ENCODE peak calls at places on chromosomes 5 and 9, in six cellular contexts. A is CD8-positive, alpha-beta memory T cell; G is mammary epithelial cell; P is tibial artery; E is A549; Z is CD8-positive, alpha-beta T cell. O is an unnamed sample. For H3K4me1, the result is how much of the 10 kb centered on the place peaks cover.

GRCh38 chr5:33120671-33121070 is 320.1 kb upstream of the TARS1 start:
- DNase-seq in P (no peak), A (no peak), Z (no peak), G (no peak), E (no peak), O (no peak)

GRCh38 chr9:126532489-126532888 is 81.2 kb upstream of the LMX1B start:
- DNase-seq in Z (no peak), P (no peak), G (no peak), E (no peak), A (no peak), O (no peak)

GRCh38 chr5:136034492-136034891 is 5.7 kb downstream of the TGFBI start:
- DNase-seq in A (no peak), Z (no peak), G (no peak), E (no peak), P (peak), O (no peak)

GRCh38 chr9:68702493-68702892 is 2.5 kb upstream of the PIP5K1B start:
- DNase-seq in G (no peak), Z (no peak), E (no peak), A (no peak), P (no peak), O (no peak)

GRCh38 chr9:97559111-97559514 is 57.6 kb downstream of the TMOD1 start:
- DNase-seq in G (peak), A (no peak), E (no peak), Z (no peak), P (no peak), O (no peak)

GRCh38 chr9:33287087-33287490 is 3.2 kb upstream of the NFX1 start:
- DNase-seq in Z (no peak), A (no peak), G (peak), E (peak), P (peak), O (no peak)

GRCh38 chr5:139665626-139666025 is 17.5 kb downstream of the CXXC5 start:
- DNase-seq in P (no peak), E (no peak), Z (no peak), A (no peak), G (no peak), O (no peak)

GRCh38 chr9:127776195-127776918 is 2.1 kb downstream of the SH2D3C start:
- DNase-seq in A (peak), G (no peak), E (no peak), P (no peak), Z (peak), O (no peak)

GRCh38 chr5:81313278-81313677 is 11.9 kb downstream of the ZCCHC9 start:
- DNase-seq in E (no peak), A (no peak), Z (no peak), G (no peak), P (no peak), O (no peak)

GRCh38 chr5:77851229-77852067 is 75.3 kb upstream of the TBCA start:
- DNase-seq in E (no peak), Z (no peak), P (no peak), G (no peak), A (no peak), O (no peak)

GRCh38 chr5:131212471-131213021 is 41.8 kb downstream of the LYRM7 start:
- DNase-seq in P (no peak), E (no peak), A (no peak), Z (no peak), G (no peak), O (no peak)

GRCh38 chr9:2132484-2133082 is 117.4 kb downstream of the SMARCA2 start:
- DNase-seq in A (no peak), G (no peak), Z (no peak), P (no peak), E (peak), O (no peak)
- H3K4me1 ChIP-seq in A (under half), G (under half), Z (under half), P (under half), E (under half), O (under half)

GRCh38 chr9:121350993-121351561 is 19.0 kb downstream of the STOM start:
- DNase-seq in Z (no peak), P (peak), E (peak), G (peak), A (no peak), O (no peak)
- H3K4me1 ChIP-seq in Z (under half), P (half or more), E (under half), G (under half), A (half or more), O (under half)

GRCh38 chr9:130186051-130186450 is 13.8 kb downstream of the NCS1 start:
- DNase-seq in Z (no peak), A (no peak), E (no peak), G (no peak), P (no peak), O (no peak)
- H3K4me1 ChIP-seq in Z (under half), A (under half), E (under half), G (under half), P (half or more), O (half or more)

GRCh38 chr9:101478906-101479305 is 43.3 kb upstream of the ALDOB start:
- DNase-seq in P (no peak), E (no peak), A (no peak), Z (no peak), G (no peak), O (no peak)
- H3K4me1 ChIP-seq in P (under half), E (under half), A (under half), Z (under half), G (under half), O (under half)

DNA sequence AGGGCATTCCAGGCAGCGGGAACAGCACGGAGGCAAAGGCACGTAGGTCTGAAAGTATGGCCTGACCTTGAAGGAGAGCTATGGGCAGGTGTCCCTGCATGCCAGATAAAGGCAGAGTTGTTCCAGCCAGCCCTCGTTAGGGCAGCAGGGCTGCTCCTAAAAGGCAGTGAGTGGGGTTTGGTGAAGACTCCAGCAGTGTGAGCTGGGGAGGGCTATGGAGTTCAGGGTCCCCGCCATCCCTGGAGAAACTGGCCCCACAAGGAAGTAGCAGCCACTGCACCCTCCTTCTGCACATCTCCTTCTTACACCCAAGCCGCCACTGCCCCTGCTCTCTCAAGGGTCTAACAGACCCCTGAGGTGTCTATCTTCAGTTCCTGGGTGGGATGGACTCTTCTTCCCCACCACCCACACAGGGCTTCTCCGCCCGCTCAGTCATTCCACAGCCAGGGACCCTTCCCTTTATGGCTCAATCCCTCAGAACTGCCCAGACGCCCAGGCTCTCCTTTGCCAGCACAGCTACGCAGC is 1.4 kb downstream of the AKNA start:
- DNase-seq in E (no peak), Z (no peak), P (no peak), G (no peak), A (no peak), O (no peak)
- H3K4me1 ChIP-seq in E (under half), Z (half or more), P (half or more), G (under half), A (half or more), O (half or more)